ENCODE peak calls at places on chromosomes 6 and 20, in seven cellular contexts. One of them, this sample, is unnamed.

GRCh38 chr6:51613558-51613957 is 473.9 kb downstream of the PKHD1 start:
- DNase-seq in ascending aorta: no peak
- DNase-seq in WERI-Rb-1: no peak
- DNase-seq in aorta: no peak
- DNase-seq in HL-60: no peak
- DNase-seq in fibroblast of pulmonary artery: no peak
- DNase-seq in BJ: no peak
- DNase-seq in this sample: no peak

GRCh38 chr20:51941503-51941902 is 139.2 kb upstream of the SALL4 start:
- DNase-seq in ascending aorta: no peak
- DNase-seq in WERI-Rb-1: no peak
- DNase-seq in aorta: no peak
- DNase-seq in HL-60: no peak
- DNase-seq in fibroblast of pulmonary artery: no peak
- DNase-seq in BJ: no peak
- DNase-seq in this sample: no peak

GRCh38 chr20:50373674-50374286 is 136.4 kb upstream of the PTPN1 start:
- DNase-seq in ascending aorta: no peak
- DNase-seq in WERI-Rb-1: no peak
- DNase-seq in aorta: no peak
- DNase-seq in HL-60: no peak
- DNase-seq in fibroblast of pulmonary artery: peak; percentile 48
- DNase-seq in BJ: no peak
- DNase-seq in this sample: no peak

GRCh38 chr6:126672654-126673053 is 332.7 kb downstream of the CENPW start:
- DNase-seq in ascending aorta: no peak
- DNase-seq in WERI-Rb-1: no peak
- DNase-seq in aorta: no peak
- DNase-seq in HL-60: no peak
- DNase-seq in fibroblast of pulmonary artery: peak; percentile 24
- DNase-seq in BJ: no peak
- DNase-seq in this sample: no peak

GRCh38 chr6:168416531-168416930 is 24.5 kb upstream of the SMOC2 start:
- DNase-seq in ascending aorta: no peak
- DNase-seq in WERI-Rb-1: no peak
- DNase-seq in aorta: no peak
- DNase-seq in HL-60: no peak
- DNase-seq in fibroblast of pulmonary artery: no peak
- DNase-seq in BJ: no peak
- DNase-seq in this sample: no peak

GRCh38 chr20:1393507-1393882 is 641 bp upstream of the FKBP1A start:
- DNase-seq in ascending aorta: no peak
- DNase-seq in WERI-Rb-1: no peak
- DNase-seq in aorta: no peak
- DNase-seq in HL-60: no peak
- DNase-seq in fibroblast of pulmonary artery: no peak
- DNase-seq in BJ: no peak
- DNase-seq in this sample: no peak

GRCh38 chr20:25669826-25670422 is 26.7 kb downstream of the ZNF337 start:
- DNase-seq in ascending aorta: no peak
- DNase-seq in WERI-Rb-1: peak; percentile 14
- DNase-seq in aorta: no peak
- DNase-seq in HL-60: no peak
- DNase-seq in fibroblast of pulmonary artery: peak; percentile 70
- DNase-seq in BJ: peak; percentile 53
- DNase-seq in this sample: peak; percentile 74

GRCh38 chr6:108655840-108656650 is 95.3 kb downstream of the FOXO3 start:
- DNase-seq in ascending aorta: no peak
- DNase-seq in WERI-Rb-1: no peak
- DNase-seq in aorta: no peak
- DNase-seq in HL-60: no peak
- DNase-seq in fibroblast of pulmonary artery: peak; percentile 93
- DNase-seq in BJ: peak; percentile 70
- DNase-seq in this sample: peak; percentile 66

GRCh38 chr6:170087946-170088348 is 202.9 kb downstream of the DLL1 start:
- DNase-seq in ascending aorta: no peak
- DNase-seq in WERI-Rb-1: no peak
- DNase-seq in aorta: peak; percentile 73
- DNase-seq in HL-60: peak; percentile 66
- DNase-seq in fibroblast of pulmonary artery: no peak
- DNase-seq in BJ: no peak
- DNase-seq in this sample: no peak

GRCh38 chr6:169121013-169121412 is 132.6 kb downstream of the THBS2 start:
- DNase-seq in ascending aorta: no peak
- DNase-seq in WERI-Rb-1: no peak
- DNase-seq in aorta: no peak
- DNase-seq in HL-60: no peak
- DNase-seq in fibroblast of pulmonary artery: no peak
- DNase-seq in BJ: no peak
- DNase-seq in this sample: no peak

GRCh38 chr6:44779130-44779826 is 391.8 kb downstream of the CDC5L start:
- DNase-seq in ascending aorta: no peak
- DNase-seq in WERI-Rb-1: no peak
- DNase-seq in aorta: no peak
- DNase-seq in HL-60: peak; percentile 31
- DNase-seq in fibroblast of pulmonary artery: no peak
- DNase-seq in BJ: no peak
- DNase-seq in this sample: no peak

GRCh38 chr20:1326031-1326930 is 2.7 kb downstream of the SDCBP2 start:
- DNase-seq in ascending aorta: no peak
- DNase-seq in WERI-Rb-1: no peak
- DNase-seq in aorta: no peak
- DNase-seq in HL-60: no peak
- DNase-seq in fibroblast of pulmonary artery: peak; percentile 76
- DNase-seq in BJ: no peak
- DNase-seq in this sample: no peak

GRCh38 chr6:39228992-39229767 is at the start of gene KCNK5:
- DNase-seq in ascending aorta: no peak
- DNase-seq in WERI-Rb-1: no peak
- DNase-seq in aorta: peak; percentile 93
- DNase-seq in HL-60: peak; percentile 90
- DNase-seq in fibroblast of pulmonary artery: peak; percentile 22
- DNase-seq in BJ: no peak
- DNase-seq in this sample: no peak

GRCh38 chr20:20687319-20687718 is 25.1 kb downstream of the RALGAPA2 start:
- DNase-seq in ascending aorta: no peak
- DNase-seq in WERI-Rb-1: no peak
- DNase-seq in aorta: no peak
- DNase-seq in HL-60: no peak
- DNase-seq in fibroblast of pulmonary artery: no peak
- DNase-seq in BJ: no peak
- DNase-seq in this sample: no peak

GRCh38 chr20:9392892-9393857 is 121.2 kb upstream of the LAMP5 start:
- DNase-seq in ascending aorta: peak; percentile 32
- DNase-seq in WERI-Rb-1: peak; percentile 64
- DNase-seq in aorta: peak; percentile 86
- DNase-seq in HL-60: peak; percentile 50
- DNase-seq in fibroblast of pulmonary artery: peak; percentile 75
- DNase-seq in BJ: no peak
- DNase-seq in this sample: no peak

GRCh38 chr6:161242779-161243693 is 30.8 kb downstream of the AGPAT4 start:
- DNase-seq in ascending aorta: no peak
- DNase-seq in WERI-Rb-1: no peak
- DNase-seq in aorta: no peak
- DNase-seq in HL-60: no peak
- DNase-seq in fibroblast of pulmonary artery: peak; percentile 26
- DNase-seq in BJ: no peak
- DNase-seq in this sample: peak; percentile 86

GRCh38 chr6:22147983-22148797 is 148.6 kb downstream of the PRL start:
- DNase-seq in ascending aorta: no peak
- DNase-seq in WERI-Rb-1: peak; percentile 85
- DNase-seq in aorta: no peak
- DNase-seq in HL-60: no peak
- DNase-seq in fibroblast of pulmonary artery: peak; percentile 74
- DNase-seq in BJ: peak; percentile 37
- DNase-seq in this sample: peak; percentile 38
- H3K4me3 ChIP-seq in ascending aorta: no peak overlapping the region
- H3K4me3 ChIP-seq in WERI-Rb-1: no peak overlapping the region
- H3K4me3 ChIP-seq in aorta: no peak overlapping the region
- H3K4me3 ChIP-seq in HL-60: no peak overlapping the region
- H3K4me3 ChIP-seq in fibroblast of pulmonary artery: no peak overlapping the region
- H3K4me3 ChIP-seq in BJ: no peak overlapping the region
- H3K4me3 ChIP-seq in this sample: no peak overlapping the region

GRCh38 chr6:166541876-166542579 is 44.5 kb downstream of the RAMACL start:
- DNase-seq in ascending aorta: no peak
- DNase-seq in WERI-Rb-1: no peak
- DNase-seq in aorta: no peak
- DNase-seq in HL-60: no peak
- DNase-seq in fibroblast of pulmonary artery: no peak
- DNase-seq in BJ: no peak
- DNase-seq in this sample: no peak
- H3K4me3 ChIP-seq in ascending aorta: no peak overlapping the region
- H3K4me3 ChIP-seq in WERI-Rb-1: no peak overlapping the region
- H3K4me3 ChIP-seq in aorta: no peak overlapping the region
- H3K4me3 ChIP-seq in HL-60: no peak overlapping the region
- H3K4me3 ChIP-seq in fibroblast of pulmonary artery: no peak overlapping the region
- H3K4me3 ChIP-seq in BJ: no peak overlapping the region
- H3K4me3 ChIP-seq in this sample: no peak overlapping the region

GRCh38 chr6:85592044-85592443 is 1.6 kb downstream of the SNX14 start:
- DNase-seq in ascending aorta: no peak
- DNase-seq in WERI-Rb-1: no peak
- DNase-seq in aorta: no peak
- DNase-seq in HL-60: no peak
- DNase-seq in fibroblast of pulmonary artery: no peak
- DNase-seq in BJ: no peak
- DNase-seq in this sample: no peak
- H3K4me3 ChIP-seq in ascending aorta: peak overlapping the region; percentile 87
- H3K4me3 ChIP-seq in WERI-Rb-1: no peak overlapping the region
- H3K4me3 ChIP-seq in aorta: no peak overlapping the region
- H3K4me3 ChIP-seq in HL-60: peak overlapping the region; percentile 83
- H3K4me3 ChIP-seq in fibroblast of pulmonary artery: peak overlapping the region; percentile 85
- H3K4me3 ChIP-seq in BJ: peak overlapping the region; percentile 86
- H3K4me3 ChIP-seq in this sample: no peak overlapping the region

GRCh38 chr6:40585218-40585617 is 1.9 kb downstream of the LRFN2 start:
- DNase-seq in ascending aorta: no peak
- DNase-seq in WERI-Rb-1: no peak
- DNase-seq in aorta: no peak
- DNase-seq in HL-60: no peak
- DNase-seq in fibroblast of pulmonary artery: no peak
- DNase-seq in BJ: no peak
- DNase-seq in this sample: no peak

GRCh38 chr6:40585661-40586269 is 1.4 kb downstream of the LRFN2 start:
- DNase-seq in ascending aorta: no peak
- DNase-seq in WERI-Rb-1: peak; percentile 88
- DNase-seq in aorta: no peak
- DNase-seq in HL-60: no peak
- DNase-seq in fibroblast of pulmonary artery: no peak
- DNase-seq in BJ: no peak
- DNase-seq in this sample: no peak

GRCh38 chr6:40586800-40587201 is 363 bp downstream of the LRFN2 start:
- DNase-seq in ascending aorta: no peak
- DNase-seq in WERI-Rb-1: peak; percentile 80
- DNase-seq in aorta: no peak
- DNase-seq in HL-60: no peak
- DNase-seq in fibroblast of pulmonary artery: no peak
- DNase-seq in BJ: no peak
- DNase-seq in this sample: no peak

GRCh38 chr6:40587240-40588069 is at the start of gene LRFN2:
- DNase-seq in ascending aorta: no peak
- DNase-seq in WERI-Rb-1: peak; percentile 93
- DNase-seq in aorta: peak; percentile 92
- DNase-seq in HL-60: peak; percentile 68
- DNase-seq in fibroblast of pulmonary artery: peak; percentile 67
- DNase-seq in BJ: no peak
- DNase-seq in this sample: peak; percentile 8

DNA sequence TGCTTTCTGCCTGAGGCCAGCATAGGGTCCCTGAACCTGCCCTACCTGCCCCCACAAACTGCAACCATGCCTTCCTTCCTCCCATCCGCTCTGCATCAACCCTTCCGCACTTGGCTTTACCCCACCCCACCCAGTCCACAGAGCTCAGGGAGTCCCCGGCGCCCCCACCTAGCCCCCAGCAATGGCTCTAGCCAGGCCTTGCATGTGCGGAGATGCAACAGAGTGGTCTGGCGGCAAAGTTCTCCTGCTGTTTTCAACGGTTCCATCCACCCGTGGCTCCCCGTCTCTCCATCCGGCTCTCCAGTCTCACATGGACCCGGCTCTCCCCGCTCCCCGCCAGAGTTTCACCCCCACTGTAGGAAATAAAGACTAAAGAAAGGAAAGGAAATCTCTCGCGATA is 795 bp downstream of the LRFN2 start:
- DNase-seq in ascending aorta: no peak
- DNase-seq in WERI-Rb-1: peak; percentile 57
- DNase-seq in aorta: no peak
- DNase-seq in HL-60: no peak
- DNase-seq in fibroblast of pulmonary artery: no peak
- DNase-seq in BJ: no peak
- DNase-seq in this sample: no peak
- H3K4me3 ChIP-seq in ascending aorta: peak overlapping the region; percentile 70
- H3K4me3 ChIP-seq in WERI-Rb-1: peak overlapping the region; percentile 88
- H3K4me3 ChIP-seq in aorta: no peak overlapping the region
- H3K4me3 ChIP-seq in HL-60: no peak overlapping the region
- H3K4me3 ChIP-seq in fibroblast of pulmonary artery: no peak overlapping the region
- H3K4me3 ChIP-seq in BJ: no peak overlapping the region
- H3K4me3 ChIP-seq in this sample: no peak overlapping the region

GRCh38 chr6:88144637-88145297 is 21.4 kb downstream of the CNR1 start:
- DNase-seq in ascending aorta: no peak
- DNase-seq in WERI-Rb-1: no peak
- DNase-seq in aorta: no peak
- DNase-seq in HL-60: no peak
- DNase-seq in fibroblast of pulmonary artery: no peak
- DNase-seq in BJ: no peak
- DNase-seq in this sample: no peak
- H3K4me3 ChIP-seq in ascending aorta: no peak overlapping the region
- H3K4me3 ChIP-seq in WERI-Rb-1: no peak overlapping the region
- H3K4me3 ChIP-seq in aorta: no peak overlapping the region
- H3K4me3 ChIP-seq in HL-60: no peak overlapping the region
- H3K4me3 ChIP-seq in fibroblast of pulmonary artery: no peak overlapping the region
- H3K4me3 ChIP-seq in BJ: no peak overlapping the region
- H3K4me3 ChIP-seq in this sample: no peak overlapping the region

GRCh38 chr6:93779086-93779858 is 359.9 kb upstream of the EPHA7 start:
- DNase-seq in ascending aorta: no peak
- DNase-seq in WERI-Rb-1: no peak
- DNase-seq in aorta: no peak
- DNase-seq in HL-60: no peak
- DNase-seq in fibroblast of pulmonary artery: peak; percentile 66
- DNase-seq in BJ: no peak
- DNase-seq in this sample: no peak
- H3K4me3 ChIP-seq in ascending aorta: no peak overlapping the region
- H3K4me3 ChIP-seq in WERI-Rb-1: no peak overlapping the region
- H3K4me3 ChIP-seq in aorta: no peak overlapping the region
- H3K4me3 ChIP-seq in HL-60: no peak overlapping the region
- H3K4me3 ChIP-seq in fibroblast of pulmonary artery: no peak overlapping the region
- H3K4me3 ChIP-seq in BJ: no peak overlapping the region
- H3K4me3 ChIP-seq in this sample: no peak overlapping the region

GRCh38 chr20:32296412-32296811 is 19.0 kb downstream of the KIF3B start:
- DNase-seq in ascending aorta: no peak
- DNase-seq in WERI-Rb-1: no peak
- DNase-seq in aorta: no peak
- DNase-seq in HL-60: no peak
- DNase-seq in fibroblast of pulmonary artery: peak; percentile 55
- DNase-seq in BJ: no peak
- DNase-seq in this sample: no peak
- H3K4me3 ChIP-seq in ascending aorta: no peak overlapping the region
- H3K4me3 ChIP-seq in WERI-Rb-1: no peak overlapping the region
- H3K4me3 ChIP-seq in aorta: no peak overlapping the region
- H3K4me3 ChIP-seq in HL-60: no peak overlapping the region
- H3K4me3 ChIP-seq in fibroblast of pulmonary artery: no peak overlapping the region
- H3K4me3 ChIP-seq in BJ: no peak overlapping the region
- H3K4me3 ChIP-seq in this sample: no peak overlapping the region